ENCODE peak calls at places on chromosomes 16 and 17, in five cellular contexts. S, G, O, V and D are unnamed samples.

GRCh38 chr16:8623634-8624033 is 2.1 kb downstream of the METTL22 start:
- DNase-seq in S (peak), G (no peak), O (no peak), V (no peak), D (no peak)

GRCh38 chr17:70552230-70552981 is 383.1 kb downstream of the KCNJ2 start:
- DNase-seq in S (peak), G (no peak), O (no peak), V (peak), D (peak)

GRCh38 chr17:74738051-74738996 is 1.3 kb downstream of the RAB37 start:
- DNase-seq in S (no peak), G (peak), O (peak), V (no peak), D (no peak)

GRCh38 chr16:85709766-85710423 is 21.1 kb upstream of the GINS2 start:
- DNase-seq in S (no peak), G (no peak), O (no peak), V (no peak), D (no peak)

GRCh38 chr17:50817142-50817751 is 18.1 kb upstream of the WFIKKN2 start:
- DNase-seq in S (peak), G (peak), O (peak), V (peak), D (no peak)

GRCh38 chr16:24748242-24748641 is 18.8 kb downstream of the TNRC6A start:
- DNase-seq in S (peak), G (no peak), O (no peak), V (peak), D (no peak)

GRCh38 chr17:5023588-5024147 is 11.6 kb downstream of the SLC52A1 start:
- DNase-seq in S (no peak), G (no peak), O (no peak), V (no peak), D (no peak)

GRCh38 chr17:41486809-41487530 is 2.7 kb downstream of the KRT36 start:
- DNase-seq in S (no peak), G (peak), O (no peak), V (no peak), D (no peak)

GRCh38 chr16:88779406-88780099 is 5.5 kb downstream of the PIEZO1 start:
- DNase-seq in S (no peak), G (no peak), O (no peak), V (no peak), D (no peak)

GRCh38 chr17:27888945-27889344 is 4.2 kb downstream of the LYRM9 start:
- DNase-seq in S (peak), G (no peak), O (no peak), V (peak), D (no peak)

GRCh38 chr17:76337413-76337777 is 16.3 kb downstream of the PRPSAP1 start:
- DNase-seq in S (no peak), G (no peak), O (no peak), V (no peak), D (no peak)

GRCh38 chr16:81710596-81710995 is 68.5 kb upstream of the PLCG2 start:
- DNase-seq in S (no peak), G (peak), O (no peak), V (no peak), D (no peak)

GRCh38 chr16:49858200-49859129 is 2.6 kb upstream of the ZNF423 start:
- DNase-seq in S (peak), G (peak), O (no peak), V (no peak), D (peak)

GRCh38 chr17:42670199-42670924 is 6.4 kb downstream of the PLEKHH3 start:
- DNase-seq in S (no peak), G (no peak), O (no peak), V (no peak), D (no peak)

GRCh38 chr17:60610481-60610880 is 10.5 kb downstream of the PPM1D start:
- DNase-seq in S (no peak), G (no peak), O (no peak), V (no peak), D (no peak)

GRCh38 chr17:74251051-74251450 is 23.0 kb upstream of the DNAI2 start:
- DNase-seq in S (no peak), G (no peak), O (no peak), V (no peak), D (no peak)

GRCh38 chr17:37821025-37821713 is 76.3 kb upstream of the HNF1B start:
- DNase-seq in S (no peak), G (no peak), O (no peak), V (no peak), D (no peak)

GRCh38 chr16:85567101-85567866 is 45.8 kb upstream of the GSE1 start:
- DNase-seq in S (no peak), G (peak), O (no peak), V (no peak), D (no peak)

GRCh38 chr17:9878791-9879525 is 26.1 kb downstream of the RCVRN start:
- DNase-seq in S (no peak), G (no peak), O (no peak), V (no peak), D (no peak)

GRCh38 chr17:15262291-15263205 is 2.6 kb downstream of the PMP22 start:
- DNase-seq in S (peak), G (peak), O (no peak), V (peak), D (peak)

GRCh38 chr17:59001158-59001814 is 105.4 kb downstream of the TRIM37 start:
- DNase-seq in S (peak), G (no peak), O (peak), V (peak), D (no peak)

GRCh38 chr16:87461466-87461975 is 31.3 kb downstream of the ZCCHC14 start:
- DNase-seq in S (peak), G (peak), O (no peak), V (peak), D (peak)

GRCh38 chr17:31003225-31003866 is 32.5 kb downstream of the RNF135 start:
- DNase-seq in S (no peak), G (no peak), O (no peak), V (no peak), D (no peak)

GRCh38 chr16:50185005-50185505 is 31.9 kb downstream of the TENT4B start:
- DNase-seq in S (no peak), G (no peak), O (no peak), V (no peak), D (no peak)

GRCh38 chr16:14111713-14112538 is 40.8 kb downstream of the MRTFB start:
- DNase-seq in S (no peak), G (no peak), O (no peak), V (peak), D (no peak)

GRCh38 chr17:82228278-82228841 is 482 bp upstream of the SLC16A3 start:
- DNase-seq in S (no peak), G (peak), O (peak), V (no peak), D (no peak)

GRCh38 chr16:88691924-88692560 is 5.7 kb upstream of the SNAI3 start:
- DNase-seq in S (no peak), G (no peak), O (no peak), V (no peak), D (no peak)

GRCh38 chr17:7889166-7889584 is 586 bp downstream of the CHD3 start:
- DNase-seq in S (peak), G (peak), O (no peak), V (peak), D (peak)

GRCh38 chr17:19705771-19706770 is 10.3 kb downstream of the SLC47A2 start:
- DNase-seq in S (peak), G (no peak), O (no peak), V (no peak), D (no peak)

GRCh38 chr17:32854177-32854576 is 22.7 kb downstream of the MYO1D start:
- DNase-seq in S (no peak), G (no peak), O (no peak), V (no peak), D (no peak)

GRCh38 chr17:75864448-75864871 is 9.3 kb upstream of the WBP2 start:
- DNase-seq in S (peak), G (no peak), O (peak), V (no peak), D (no peak)

GRCh38 chr16:67397451-67397801 is 4.1 kb upstream of the TPPP3 start:
- DNase-seq in S (peak), G (no peak), O (no peak), V (no peak), D (peak)

GRCh38 chr17:7213895-7214299 is 5.7 kb downstream of the DLG4 start:
- DNase-seq in S (peak), G (no peak), O (no peak), V (no peak), D (peak)

GRCh38 chr17:66747561-66748275 is 87.2 kb upstream of the CACNG5 start:
- DNase-seq in S (peak), G (no peak), O (no peak), V (no peak), D (no peak)